ENCODE peak calls at places on chromosomes 16 and 17, in eight cellular contexts. E is M059J; L is H7; H is stimulated activated CD8-positive, alpha-beta memory T cell treated with anti-CD3 and anti-CD28 coated beads, Interleukin-4, amount 100 ng/mL, for 1 hour; I is activated naive CD4-positive, alpha-beta T cell treated with anti-CD3 and anti-CD28 coated beads, Interleukin-2, amount 10 ng/mL, durations not matched to agents 7 days and 5 days; K is GM10248; D is GM23248; R is KG1. F is an unnamed sample.

GRCh38 chr17:50196826-50197225 is 4.6 kb downstream of the COL1A1 start:
- DNase-seq in E (peak), L (no peak), H (no peak), I (no peak), K (no peak), D (peak), R (no peak), F (no peak)

GRCh38 chr16:4918790-4919210 is 18.1 kb downstream of the PPL start:
- DNase-seq in E (no peak), L (peak), H (no peak), I (no peak), K (no peak), D (no peak), R (no peak), F (no peak)

GRCh38 chr17:56602292-56603130 is 9.0 kb downstream of the NOG start:
- DNase-seq in E (no peak), L (no peak), H (no peak), I (peak), K (no peak), D (no peak), R (no peak), F (no peak)

GRCh38 chr16:29975134-29975538 is 1.5 kb downstream of the TAOK2 start:
- DNase-seq in E (no peak), L (peak), H (no peak), I (no peak), K (no peak), D (no peak), R (no peak), F (no peak)

GRCh38 chr16:89720520-89720858 is 209 bp downstream of the VPS9D1 start:
- DNase-seq in E (peak), L (peak), H (no peak), I (peak), K (no peak), D (peak), R (peak), F (no peak)

GRCh38 chr17:57940653-57941329 is 14.4 kb downstream of the CUEDC1 start:
- DNase-seq in E (peak), L (no peak), H (no peak), I (no peak), K (peak), D (no peak), R (no peak), F (no peak)

GRCh38 chr17:78791840-78792709 is 10.0 kb upstream of the CYTH1 start:
- DNase-seq in E (no peak), L (no peak), H (no peak), I (no peak), K (no peak), D (no peak), R (no peak), F (no peak)

GRCh38 chr16:58025351-58026138 is at the start of gene MMP15:
- DNase-seq in E (peak), L (peak), H (no peak), I (peak), K (peak), D (peak), R (peak), F (no peak)

GRCh38 chr16:87384162-87384999 is 805 bp upstream of the FBXO31 start:
- DNase-seq in E (no peak), L (peak), H (no peak), I (no peak), K (no peak), D (peak), R (no peak), F (no peak)

GRCh38 chr16:2473425-2473926 is 1.5 kb upstream of the TBC1D24 start:
- DNase-seq in E (peak), L (peak), H (no peak), I (peak), K (no peak), D (no peak), R (no peak), F (no peak)

F was measured in thoracic aorta.